ENCODE peak calls at places on chromosomes 4 and X, in seven cellular contexts. V, C, G, I, F, E and L are unnamed samples.

GRCh38 chr4:13415068-13415785 is 68.9 kb downstream of the RAB28 start:
- DNase-seq in V (no peak), C (no peak), G (no peak), I (no peak), F (no peak), E (no peak), L (peak)

GRCh38 chr4:6772223-6772928 is 10.2 kb upstream of the KIAA0232 start:
- DNase-seq in V (no peak), C (no peak), G (no peak), I (no peak), F (no peak), E (peak), L (no peak)

GRCh38 chr4:7344650-7345049 is 90.1 kb downstream of the PSAPL1 start:
- DNase-seq in V (no peak), C (no peak), G (no peak), I (no peak), F (no peak), E (no peak), L (no peak)

GRCh38 chr4:8319731-8320385 is 50.3 kb downstream of the HTRA3 start:
- DNase-seq in V (peak), C (no peak), G (no peak), I (no peak), F (no peak), E (no peak), L (peak)

GRCh38 chr4:95318483-95318882 is 230.3 kb downstream of the UNC5C start:
- DNase-seq in V (no peak), C (no peak), G (no peak), I (no peak), F (no peak), E (no peak), L (no peak)

GRCh38 chr4:24887881-24888430 is 24.9 kb downstream of the CCDC149 start:
- DNase-seq in V (no peak), C (no peak), G (no peak), I (no peak), F (no peak), E (no peak), L (no peak)

GRCh38 chrX:111560801-111561200 is 49.4 kb downstream of the SERTM2 start:
- DNase-seq in V (no peak), C (no peak), G (no peak), I (no peak), F (no peak), E (no peak), L (no peak)

GRCh38 chr4:109368661-109369060 is 65.0 kb upstream of the SEC24B start:
- DNase-seq in V (no peak), C (no peak), G (no peak), I (no peak), F (no peak), E (no peak), L (no peak)

GRCh38 chr4:48498895-48499294 is 8.8 kb downstream of the ZAR1 start:
- DNase-seq in V (no peak), C (no peak), G (no peak), I (no peak), F (no peak), E (no peak), L (no peak)

GRCh38 chr4:78682090-78682489 is 94.1 kb upstream of the BMP2K start:
- DNase-seq in V (no peak), C (no peak), G (no peak), I (no peak), F (no peak), E (no peak), L (no peak)

GRCh38 chr4:108157655-108158054 is 11.1 kb downstream of the LEF1 start:
- DNase-seq in V (no peak), C (no peak), G (no peak), I (no peak), F (no peak), E (no peak), L (no peak)

GRCh38 chrX:109848451-109849050 is 115.5 kb upstream of the ACSL4 start:
- DNase-seq in V (no peak), C (no peak), G (no peak), I (no peak), F (no peak), E (no peak), L (no peak)

GRCh38 chrX:47643926-47644325 is 6.4 kb downstream of the ELK1 start:
- DNase-seq in V (no peak), C (no peak), G (no peak), I (no peak), F (no peak), E (no peak), L (no peak)

GRCh38 chr4:69360271-69360670 is 80.0 kb downstream of the UGT2B28 start:
- DNase-seq in V (no peak), C (no peak), G (no peak), I (no peak), F (no peak), E (no peak), L (no peak)

GRCh38 chr4:107391630-107392028 is 328.4 kb downstream of the PAPSS1 start:
- DNase-seq in V (peak), C (no peak), G (no peak), I (no peak), F (no peak), E (no peak), L (no peak)

GRCh38 chrX:69073721-69074120 is 91.5 kb downstream of the PJA1 start:
- DNase-seq in V (no peak), C (no peak), G (no peak), I (no peak), F (no peak), E (no peak), L (no peak)

GRCh38 chr4:126448093-126448820 is 1133.5 kb downstream of the FAT4 start:
- DNase-seq in V (no peak), C (no peak), G (no peak), I (no peak), F (no peak), E (no peak), L (no peak)

GRCh38 chr4:107279729-107280128 is 243.6 kb upstream of the DKK2 start:
- DNase-seq in V (no peak), C (no peak), G (no peak), I (no peak), F (no peak), E (no peak), L (no peak)

GRCh38 chrX:30280428-30280827 is 28.8 kb downstream of the NR0B1 start:
- DNase-seq in V (no peak), C (no peak), G (no peak), I (no peak), F (no peak), E (no peak), L (no peak)

GRCh38 chr4:41748788-41749445 is 392 bp upstream of the PHOX2B start:
- DNase-seq in V (no peak), C (no peak), G (no peak), I (no peak), F (no peak), E (no peak), L (no peak)

GRCh38 chr4:40594261-40595178 is 35.1 kb downstream of the RBM47 start:
- DNase-seq in V (peak), C (no peak), G (no peak), I (no peak), F (no peak), E (peak), L (no peak)

GRCh38 chr4:181968371-181968770 is 274.8 kb upstream of the TENM3 start:
- DNase-seq in V (peak), C (no peak), G (no peak), I (no peak), F (no peak), E (no peak), L (no peak)